ENCODE peak calls at places on chromosomes 7 and 10, in five cellular contexts. G is NCI-H1436; H is activated naive CD8-positive, alpha-beta T cell treated with anti-CD3 and anti-CD28 coated beads, Interleukin-2, amount 10 ng/mL, durations not matched to agents 7 days and 5 days; U is kidney tubule cell; O is NCI-H1092 treated with DMSO at 0.1 percent for 48 hours. B is an unnamed sample.

GRCh38 chr10:122830273-122830964 is 15.2 kb downstream of the CUZD1 start:
- DNase-seq in U (no peak), O (no peak), H (no peak), G (no peak), B (no peak)

GRCh38 chr10:114932225-114932624 is 5.8 kb upstream of the TRUB1 start:
- DNase-seq in O (no peak), H (no peak), U (no peak), G (no peak), B (no peak)

GRCh38 chr7:27636326-27637006 is 26.2 kb downstream of the HIBADH start:
- DNase-seq in G (peak), U (no peak), O (peak), H (no peak), B (no peak)

GRCh38 chr7:44057849-44058758 is 7.3 kb downstream of the PGAM2 start:
- DNase-seq in G (no peak), U (no peak), H (peak), O (no peak), B (no peak)

GRCh38 chr10:20970044-20970443 is 72.9 kb upstream of the NEBL start:
- DNase-seq in O (no peak), U (peak), G (no peak), H (no peak), B (no peak)

GRCh38 chr10:133071801-133072595 is 15.7 kb upstream of the ADGRA1 start:
- DNase-seq in H (no peak), G (no peak), U (no peak), O (peak), B (no peak)

GRCh38 chr10:128463991-128464755 is 337.9 kb upstream of the MKI67 start:
- DNase-seq in O (no peak), G (peak), H (no peak), U (peak), B (no peak)

GRCh38 chr7:120218702-120219101 is 54.3 kb upstream of the KCND2 start:
- DNase-seq in O (no peak), U (no peak), H (no peak), G (no peak), B (no peak)

GRCh38 chr10:132616170-132616994 is 78.8 kb downstream of the INPP5A start:
- DNase-seq in U (no peak), G (no peak), H (peak), O (no peak), B (no peak)

GRCh38 chr7:95434501-95435421 is at the start of gene PON2:
- DNase-seq in U (peak), H (peak), O (peak), G (peak), B (peak)

GRCh38 chr7:107982918-107983389 is 20.0 kb downstream of the LAMB1 start:
- DNase-seq in H (no peak), O (peak), U (no peak), G (no peak), B (no peak)

GRCh38 chr10:22427890-22428571 is 82.7 kb downstream of the SPAG6 start:
- DNase-seq in O (peak), G (peak), H (no peak), U (peak), B (no peak)

GRCh38 chr10:24360286-24361127 is 151.6 kb downstream of the KIAA1217 start:
- DNase-seq in O (peak), G (peak), U (peak), H (no peak), B (no peak)

GRCh38 chr7:91249506-91250233 is 14.6 kb upstream of the FZD1 start:
- DNase-seq in U (peak), H (no peak), O (no peak), G (no peak), B (no peak)

GRCh38 chr7:19327011-19327410 is 181.8 kb upstream of the FERD3L start:
- DNase-seq in O (no peak), H (no peak), G (no peak), U (no peak), B (no peak)

GRCh38 chr10:84715911-84716310 is 387.5 kb downstream of the CCSER2 start:
- DNase-seq in U (peak), H (no peak), G (peak), O (peak), B (no peak)

GRCh38 chr7:143910473-143911248 is 8.7 kb upstream of the TCAF1 start:
- DNase-seq in G (no peak), O (no peak), U (no peak), H (no peak), B (no peak)

GRCh38 chr7:71842376-71842775 is 569.8 kb downstream of the CALN1 start:
- DNase-seq in O (no peak), H (no peak), G (no peak), U (no peak), B (no peak)

GRCh38 chr10:115129752-115130151 is 36.6 kb downstream of the ATRNL1 start:
- DNase-seq in H (no peak), G (peak), O (peak), U (peak), B (no peak)

GRCh38 chr7:28155019-28155660 is 25.5 kb downstream of the JAZF1 start:
- DNase-seq in H (no peak), O (no peak), U (no peak), G (no peak), B (no peak)

GRCh38 chr10:124388476-124388822 is 30.3 kb downstream of the OAT start:
- DNase-seq in H (no peak), O (no peak), G (no peak), U (no peak), B (no peak)

GRCh38 chr10:15462253-15462885 is 91.3 kb upstream of the FAM171A1 start:
- DNase-seq in G (no peak), O (no peak), H (no peak), U (no peak), B (no peak)

GRCh38 chr10:79060641-79061255 is 8.0 kb upstream of the ZMIZ1 start:
- DNase-seq in H (no peak), O (no peak), U (no peak), G (no peak), B (no peak)

GRCh38 chr10:86757110-86757790 is 831 bp downstream of the BMPR1A start:
- DNase-seq in O (peak), H (no peak), U (peak), G (no peak), B (no peak)

GRCh38 chr7:154409703-154410311 is 357.6 kb downstream of the DPP6 start:
- DNase-seq in O (no peak), U (peak), H (no peak), G (no peak), B (no peak)

GRCh38 chr7:91291302-91291701 is 27.1 kb downstream of the FZD1 start:
- DNase-seq in G (no peak), U (no peak), H (no peak), O (no peak), B (no peak)

GRCh38 chr10:19098803-19099202 is 50.2 kb downstream of the MALRD1 start:
- DNase-seq in U (no peak), H (no peak), G (no peak), O (no peak), B (no peak)

GRCh38 chr7:127632276-127632910 is 14.5 kb upstream of the PAX4 start:
- DNase-seq in G (no peak), H (no peak), O (no peak), U (no peak), B (no peak)

GRCh38 chr7:4711093-4711492 is 29.0 kb downstream of the FOXK1 start:
- DNase-seq in G (no peak), U (no peak), H (no peak), O (no peak), B (no peak)

GRCh38 chr10:129496995-129497394 is 30.0 kb downstream of the MGMT start:
- DNase-seq in H (no peak), U (no peak), O (no peak), G (no peak), B (no peak)

GRCh38 chr10:6665847-6666246 is 85.8 kb upstream of the PRKCQ start:
- DNase-seq in G (no peak), H (no peak), U (no peak), O (no peak), B (no peak)

GRCh38 chr10:132645630-132646442 is 108.2 kb downstream of the INPP5A start:
- DNase-seq in G (no peak), H (peak), O (no peak), U (no peak), B (no peak)

GRCh38 chr7:132399367-132399766 is 176.9 kb downstream of the PLXNA4 start:
- DNase-seq in H (no peak), G (no peak), U (no peak), O (no peak), B (no peak)

GRCh38 chr10:77114181-77114821 is 523.3 kb downstream of the KCNMA1 start:
- DNase-seq in O (no peak), H (no peak), G (no peak), U (no peak), B (no peak)

GRCh38 chr10:62492012-62492869 is 118.1 kb downstream of the ZNF365 start:
- DNase-seq in O (no peak), G (no peak), U (peak), H (no peak), B (peak)

GRCh38 chr7:1011297-1012003 is 28.5 kb downstream of the CYP2W1 start:
- DNase-seq in U (no peak), O (no peak), H (no peak), G (no peak), B (no peak)

GRCh38 chr10:119189811-119190282 is 11.2 kb upstream of the PRDX3 start:
- DNase-seq in U (peak), H (no peak), G (no peak), O (no peak), B (no peak)